ENCODE peak calls at places on chromosome 1, in five cellular contexts. One of them, this sample, is unnamed.

GRCh38 chr1:247370786-247371732 is 39.4 kb upstream of the ZNF496 start:
- DNase-seq in cardiac fibroblast: peak; percentile 48
- DNase-seq in fibroblast of the conjunctiva: no peak
- DNase-seq in endothelial cell of umbilical vein: no peak
- DNase-seq in stimulated activated CD8-positive, alpha-beta memory T cell treated with anti-CD3 and anti-CD28 coated beads, Interleukin-7, amount 100 ng/mL, for 1 hour: no peak
- DNase-seq in this sample: no peak

GRCh38 chr1:178645157-178645825 is 79.8 kb upstream of the RALGPS2 start:
- DNase-seq in fibroblast of the conjunctiva: no peak
- DNase-seq in endothelial cell of umbilical vein: no peak
- DNase-seq in cardiac fibroblast: no peak
- DNase-seq in stimulated activated CD8-positive, alpha-beta memory T cell treated with anti-CD3 and anti-CD28 coated beads, Interleukin-7, amount 100 ng/mL, for 1 hour: no peak
- DNase-seq in this sample: no peak

GRCh38 chr1:201530741-201531521 is 8.0 kb upstream of the NAV1 start:
- DNase-seq in fibroblast of the conjunctiva: peak; percentile 86
- DNase-seq in stimulated activated CD8-positive, alpha-beta memory T cell treated with anti-CD3 and anti-CD28 coated beads, Interleukin-7, amount 100 ng/mL, for 1 hour: no peak
- DNase-seq in cardiac fibroblast: peak; percentile 89
- DNase-seq in endothelial cell of umbilical vein: peak; percentile 77
- DNase-seq in this sample: no peak

GRCh38 chr1:187051618-187052232 is 223.0 kb downstream of the PLA2G4A start:
- DNase-seq in stimulated activated CD8-positive, alpha-beta memory T cell treated with anti-CD3 and anti-CD28 coated beads, Interleukin-7, amount 100 ng/mL, for 1 hour: no peak
- DNase-seq in cardiac fibroblast: peak; percentile 65
- DNase-seq in endothelial cell of umbilical vein: peak; percentile 62
- DNase-seq in fibroblast of the conjunctiva: peak; percentile 37
- DNase-seq in this sample: no peak

GRCh38 chr1:183840140-183840539 is 35.2 kb downstream of the RGL1 start:
- DNase-seq in stimulated activated CD8-positive, alpha-beta memory T cell treated with anti-CD3 and anti-CD28 coated beads, Interleukin-7, amount 100 ng/mL, for 1 hour: no peak
- DNase-seq in fibroblast of the conjunctiva: no peak
- DNase-seq in cardiac fibroblast: peak; percentile 61
- DNase-seq in endothelial cell of umbilical vein: peak; percentile 18
- DNase-seq in this sample: no peak

GRCh38 chr1:239717097-239718051 is 331.0 kb downstream of the CHRM3 start:
- DNase-seq in fibroblast of the conjunctiva: no peak
- DNase-seq in cardiac fibroblast: no peak
- DNase-seq in stimulated activated CD8-positive, alpha-beta memory T cell treated with anti-CD3 and anti-CD28 coated beads, Interleukin-7, amount 100 ng/mL, for 1 hour: no peak
- DNase-seq in endothelial cell of umbilical vein: no peak
- DNase-seq in this sample: no peak

GRCh38 chr1:13583592-13583963 is at the start of gene PDPN:
- DNase-seq in endothelial cell of umbilical vein: no peak
- DNase-seq in cardiac fibroblast: peak; percentile 42
- DNase-seq in fibroblast of the conjunctiva: no peak
- DNase-seq in stimulated activated CD8-positive, alpha-beta memory T cell treated with anti-CD3 and anti-CD28 coated beads, Interleukin-7, amount 100 ng/mL, for 1 hour: no peak
- DNase-seq in this sample: no peak

GRCh38 chr1:101918277-101918676 is 78.4 kb downstream of the OLFM3 start:
- DNase-seq in cardiac fibroblast: no peak
- DNase-seq in stimulated activated CD8-positive, alpha-beta memory T cell treated with anti-CD3 and anti-CD28 coated beads, Interleukin-7, amount 100 ng/mL, for 1 hour: no peak
- DNase-seq in fibroblast of the conjunctiva: no peak
- DNase-seq in endothelial cell of umbilical vein: no peak
- DNase-seq in this sample: no peak

GRCh38 chr1:182229907-182230522 is 161.6 kb downstream of the GLUL start:
- DNase-seq in cardiac fibroblast: no peak
- DNase-seq in fibroblast of the conjunctiva: no peak
- DNase-seq in stimulated activated CD8-positive, alpha-beta memory T cell treated with anti-CD3 and anti-CD28 coated beads, Interleukin-7, amount 100 ng/mL, for 1 hour: no peak
- DNase-seq in endothelial cell of umbilical vein: no peak
- DNase-seq in this sample: no peak

This sample was measured in activated T-cell treated with anti-CD3 and anti-CD28 coated beads for 4 hours.